ENCODE peak calls at places on chromosomes 12 and 14, in four cellular contexts. I is heart left ventricle, E is ascending aorta, M is SJSA1. Q is an unnamed sample.

GRCh38 chr14:32383337-32384009 is 54.4 kb downstream of the AKAP6 start:
- DNase-seq in M (no peak), E (no peak), I (no peak), Q (no peak)

GRCh38 chr12:71641390-71641789 is 22.3 kb downstream of the ZFC3H1 start:
- DNase-seq in E (no peak), I (no peak), M (no peak), Q (no peak)

GRCh38 chr12:113464852-113465719 is 6.6 kb downstream of the LHX5 start:
- DNase-seq in I (no peak), M (no peak), E (no peak), Q (no peak)

GRCh38 chr14:68782091-68782981 is 10.5 kb downstream of the ZFP36L1 start:
- DNase-seq in I (no peak), E (peak; percentile 61), M (no peak), Q (peak; percentile 54)

GRCh38 chr12:11981174-11981733 is 89.5 kb upstream of the BCL2L14 start:
- DNase-seq in E (no peak), I (no peak), M (peak; percentile 82), Q (no peak)

GRCh38 chr12:32507559-32508276 is 108.4 kb downstream of the FGD4 start:
- DNase-seq in M (no peak), E (no peak), I (no peak), Q (no peak)

GRCh38 chr12:108519558-108519957 is 4.5 kb downstream of the FICD start:
- DNase-seq in M (no peak), I (no peak), E (peak; percentile 50), Q (no peak)

GRCh38 chr12:104213952-104214351 is 1.6 kb upstream of the TXNRD1 start:
- DNase-seq in E (no peak), I (no peak), M (peak; percentile 86), Q (no peak)

GRCh38 chr12:7907009-7907408 is 29.0 kb downstream of the SLC2A3 start:
- DNase-seq in I (no peak), M (peak; percentile 62), E (no peak), Q (peak; percentile 22)

GRCh38 chr14:70821916-70822705 is 12.8 kb upstream of the MAP3K9 start:
- DNase-seq in I (peak; percentile 64), E (peak; percentile 74), M (no peak), Q (peak; percentile 53)

GRCh38 chr14:21894003-21894897 is 220.6 kb upstream of the OR4E1 start:
- DNase-seq in E (no peak), I (no peak), M (no peak), Q (peak; percentile 23)

GRCh38 chr12:48758186-48758585 is 30.7 kb downstream of the ADCY6 start:
- DNase-seq in I (no peak), M (no peak), E (no peak), Q (no peak)

GRCh38 chr12:123391546-123392343 is 7.8 kb downstream of the KMT5A start:
- DNase-seq in I (no peak), M (no peak), E (no peak), Q (no peak)

GRCh38 chr12:52836042-52836466 is 1.9 kb upstream of the KRT79 start:
- DNase-seq in E (no peak), M (peak; percentile 100), I (no peak), Q (no peak)

Q was measured in testis.